ENCODE peak calls at places on chromosomes 3 and 15, in four cellular contexts. One of them, this sample, is unnamed.
A peak's percentile ranks its signal among the peaks of the same experiment; 100 is the strongest.

GRCh38 chr3:42746455-42747450 is 26.3 kb downstream of the CCDC13 start:
- DNase-seq in Daoy: no peak
- DNase-seq in Caki2: no peak
- DNase-seq in kidney glomerular epithelial cell: no peak
- DNase-seq in this sample: no peak

GRCh38 chr3:5133689-5134088 is 11.6 kb downstream of the ARL8B start:
- DNase-seq in kidney glomerular epithelial cell: no peak
- DNase-seq in Caki2: no peak
- DNase-seq in Daoy: no peak
- DNase-seq in this sample: no peak

GRCh38 chr3:177357352-177358084 is 160.2 kb upstream of the TBL1XR1 start:
- DNase-seq in Daoy: peak; percentile 94
- DNase-seq in Caki2: peak; percentile 86
- DNase-seq in kidney glomerular epithelial cell: peak; percentile 64
- DNase-seq in this sample: no peak

GRCh38 chr3:190728574-190729246 is 133.8 kb downstream of the GMNC start:
- DNase-seq in Daoy: no peak
- DNase-seq in Caki2: no peak
- DNase-seq in kidney glomerular epithelial cell: no peak
- DNase-seq in this sample: no peak

GRCh38 chr15:68429691-68430470 is 2.1 kb downstream of the ITGA11 start:
- DNase-seq in kidney glomerular epithelial cell: no peak
- DNase-seq in Caki2: no peak
- DNase-seq in Daoy: no peak
- DNase-seq in this sample: no peak

GRCh38 chr3:105958237-105959000 is 89.6 kb upstream of the CBLB start:
- DNase-seq in kidney glomerular epithelial cell: no peak
- DNase-seq in Daoy: no peak
- DNase-seq in Caki2: no peak
- DNase-seq in this sample: no peak

GRCh38 chr3:29171583-29171990 is 109.3 kb upstream of the RBMS3 start:
- DNase-seq in kidney glomerular epithelial cell: no peak
- DNase-seq in Daoy: no peak
- DNase-seq in Caki2: no peak
- DNase-seq in this sample: no peak

GRCh38 chr15:81825136-81825535 is 220.7 kb downstream of the MEX3B start:
- DNase-seq in kidney glomerular epithelial cell: no peak
- DNase-seq in Caki2: no peak
- DNase-seq in Daoy: no peak
- DNase-seq in this sample: no peak

GRCh38 chr15:77034620-77035467 is 36.1 kb downstream of the TSPAN3 start:
- DNase-seq in kidney glomerular epithelial cell: no peak
- DNase-seq in Daoy: no peak
- DNase-seq in Caki2: no peak
- DNase-seq in this sample: no peak

GRCh38 chr3:23017800-23018199 is 185.3 kb upstream of the UBE2E2 start:
- DNase-seq in Daoy: peak; percentile 17
- DNase-seq in Caki2: no peak
- DNase-seq in kidney glomerular epithelial cell: no peak
- DNase-seq in this sample: no peak

GRCh38 chr15:68343579-68344225 is 66.2 kb downstream of the FEM1B start:
- DNase-seq in kidney glomerular epithelial cell: no peak
- DNase-seq in Caki2: no peak
- DNase-seq in Daoy: no peak
- DNase-seq in this sample: no peak

GRCh38 chr3:137360531-137361201 is 402.9 kb downstream of the IL20RB start:
- DNase-seq in kidney glomerular epithelial cell: no peak
- DNase-seq in Caki2: no peak
- DNase-seq in Daoy: no peak
- DNase-seq in this sample: no peak

GRCh38 chr3:132135628-132136333 is 101.0 kb upstream of the CPNE4 start:
- DNase-seq in Caki2: peak; percentile 92
- DNase-seq in kidney glomerular epithelial cell: peak; percentile 96
- DNase-seq in Daoy: peak; percentile 91
- DNase-seq in this sample: no peak

GRCh38 chr15:58115692-58116091 is 22.5 kb upstream of the AQP9 start:
- DNase-seq in Daoy: peak; percentile 4
- DNase-seq in Caki2: peak; percentile 14
- DNase-seq in kidney glomerular epithelial cell: peak; percentile 4
- DNase-seq in this sample: no peak

GRCh38 chr15:67146875-67147381 is 81.5 kb downstream of the SMAD3 start:
- DNase-seq in kidney glomerular epithelial cell: peak; percentile 71
- DNase-seq in Daoy: peak; percentile 89
- DNase-seq in Caki2: peak; percentile 70
- DNase-seq in this sample: no peak

GRCh38 chr15:74327756-74328155 is 39.7 kb downstream of the CYP11A1 start:
- DNase-seq in Daoy: no peak
- DNase-seq in Caki2: no peak
- DNase-seq in kidney glomerular epithelial cell: no peak
- DNase-seq in this sample: no peak

GRCh38 chr3:74897006-74897405 is 282.5 kb upstream of the CNTN3 start:
- DNase-seq in Caki2: no peak
- DNase-seq in kidney glomerular epithelial cell: no peak
- DNase-seq in Daoy: no peak
- DNase-seq in this sample: no peak

GRCh38 chr3:131731709-131732108 is 228.9 kb upstream of the MRPL3 start:
- DNase-seq in kidney glomerular epithelial cell: no peak
- DNase-seq in Caki2: no peak
- DNase-seq in Daoy: no peak
- DNase-seq in this sample: no peak

GRCh38 chr3:14150491-14151230 is 25.8 kb downstream of the TMEM43 start:
- DNase-seq in kidney glomerular epithelial cell: no peak
- DNase-seq in Caki2: no peak
- DNase-seq in Daoy: no peak
- DNase-seq in this sample: no peak

GRCh38 chr15:42772126-42772525 is 35.2 kb upstream of the CDAN1 start:
- DNase-seq in Daoy: no peak
- DNase-seq in Caki2: no peak
- DNase-seq in kidney glomerular epithelial cell: no peak
- DNase-seq in this sample: no peak

GRCh38 chr15:101081900-101082299 is 162.7 kb downstream of the LRRK1 start:
- DNase-seq in Daoy: no peak
- DNase-seq in Caki2: no peak
- DNase-seq in kidney glomerular epithelial cell: no peak
- DNase-seq in this sample: no peak

GRCh38 chr3:148727242-148727641 is 29.5 kb downstream of the AGTR1 start:
- DNase-seq in Caki2: peak; percentile 30
- DNase-seq in kidney glomerular epithelial cell: peak; percentile 17
- DNase-seq in Daoy: peak; percentile 24
- DNase-seq in this sample: peak; percentile 30

GRCh38 chr3:197371521-197372075 is 73.2 kb upstream of the DLG1 start:
- DNase-seq in Daoy: no peak
- DNase-seq in kidney glomerular epithelial cell: no peak
- DNase-seq in Caki2: no peak
- DNase-seq in this sample: no peak

GRCh38 chr15:27342991-27343390 is 372.0 kb downstream of the GABRG3 start:
- DNase-seq in kidney glomerular epithelial cell: no peak
- DNase-seq in Caki2: no peak
- DNase-seq in Daoy: no peak
- DNase-seq in this sample: no peak

GRCh38 chr3:63655519-63655918 is 3.0 kb downstream of the SNTN start:
- DNase-seq in Daoy: peak; percentile 30
- DNase-seq in Caki2: peak; percentile 25
- DNase-seq in kidney glomerular epithelial cell: peak; percentile 95
- DNase-seq in this sample: no peak

GRCh38 chr15:28051920-28052633 is 47.0 kb downstream of the OCA2 start:
- DNase-seq in kidney glomerular epithelial cell: no peak
- DNase-seq in Caki2: no peak
- DNase-seq in Daoy: no peak
- DNase-seq in this sample: no peak

GRCh38 chr15:89749526-89749925 is 1.5 kb downstream of the MESP1 start:
- DNase-seq in Daoy: no peak
- DNase-seq in kidney glomerular epithelial cell: no peak
- DNase-seq in Caki2: no peak
- DNase-seq in this sample: no peak

GRCh38 chr3:132561003-132561402 is 36.1 kb upstream of the ACKR4 start:
- DNase-seq in Caki2: no peak
- DNase-seq in kidney glomerular epithelial cell: no peak
- DNase-seq in Daoy: no peak
- DNase-seq in this sample: no peak

GRCh38 chr3:155981669-155982068 is 111.2 kb downstream of the GMPS start:
- DNase-seq in kidney glomerular epithelial cell: no peak
- DNase-seq in Daoy: no peak
- DNase-seq in Caki2: no peak
- DNase-seq in this sample: no peak